ENCODE peak calls at places on chromosomes 13 and 19, in nine cellular contexts. V is HCT116; I is transverse colon; F is gastrocnemius medialis; M is esophagus squamous epithelium; L is mammary epithelial cell; T is SJSA1; P is A549; W is CD8-positive, alpha-beta T cell. X is an unnamed sample. For H3K4me1, the result is how much of the 10 kb centered on the place peaks cover.

GRCh38 chr19:48419158-48419920 is 25.9 kb downstream of the GRIN2D start:
- DNase-seq in V (no peak), I (peak), F (peak), M (no peak), L (no peak), T (no peak), P (peak), W (peak), X (no peak)

GRCh38 chr13:84563611-84564010 is 681.3 kb upstream of the SLITRK1 start:
- DNase-seq in V (no peak), I (no peak), F (no peak), M (no peak), L (no peak), T (no peak), P (no peak), W (no peak), X (no peak)

GRCh38 chr19:56917998-56918397 is 77.5 kb upstream of the PEG3 start:
- DNase-seq in V (no peak), I (no peak), F (no peak), M (no peak), L (no peak), T (no peak), P (no peak), W (no peak), X (no peak)

GRCh38 chr19:56712609-56713008 is 41.1 kb upstream of the ZNF835 start:
- DNase-seq in V (no peak), I (no peak), F (no peak), M (no peak), L (no peak), T (no peak), P (no peak), W (no peak), X (no peak)

GRCh38 chr13:77172650-77173049 is 145.7 kb upstream of the FBXL3 start:
- DNase-seq in V (no peak), I (no peak), F (no peak), M (no peak), L (no peak), T (no peak), P (no peak), W (no peak), X (no peak)

GRCh38 chr13:32316030-32316344 is 679 bp downstream of the BRCA2 start:
- DNase-seq in V (no peak), I (peak), F (no peak), M (no peak), L (no peak), T (no peak), P (no peak), W (no peak), X (no peak)

GRCh38 chr19:50964266-50964665 is 5.1 kb downstream of the KLK6 start:
- DNase-seq in V (no peak), I (no peak), F (no peak), M (no peak), L (no peak), T (no peak), P (no peak), W (no peak), X (no peak)

GRCh38 chr19:5092444-5092843 is 123.5 kb downstream of the KDM4B start:
- DNase-seq in V (no peak), I (no peak), F (no peak), M (no peak), L (no peak), T (no peak), P (no peak), W (no peak), X (no peak)

GRCh38 chr19:51354742-51355148 is 11.4 kb downstream of the ETFB start:
- DNase-seq in V (no peak), I (no peak), F (no peak), M (no peak), L (peak), T (peak), P (no peak), W (no peak), X (no peak)

GRCh38 chr19:29823581-29824330 is 12.0 kb downstream of the CCNE1 start:
- DNase-seq in V (no peak), I (no peak), F (no peak), M (no peak), L (no peak), T (no peak), P (no peak), W (no peak), X (no peak)

GRCh38 chr13:20127563-20128458 is 33.0 kb downstream of the GJA3 start:
- DNase-seq in V (no peak), I (peak), F (peak), M (no peak), L (peak), T (peak), P (peak), W (no peak), X (no peak)

GRCh38 chr13:42101821-42102580 is 53.6 kb downstream of the DGKH start:
- DNase-seq in V (no peak), I (no peak), F (no peak), M (no peak), L (no peak), T (no peak), P (no peak), W (no peak), X (no peak)

GRCh38 chr13:30978981-30979956 is 46.8 kb downstream of the TEX26 start:
- DNase-seq in V (peak), I (peak), F (no peak), M (no peak), L (no peak), T (no peak), P (peak), W (no peak), X (no peak)

GRCh38 chr19:57053401-57053800 is 66.4 kb upstream of the USP29 start:
- DNase-seq in V (no peak), I (no peak), F (no peak), M (no peak), L (no peak), T (no peak), P (no peak), W (no peak), X (no peak)

GRCh38 chr13:91468301-91468700 is 69.9 kb downstream of the GPC5 start:
- DNase-seq in V (no peak), I (no peak), F (no peak), M (no peak), L (peak), T (no peak), P (peak), W (no peak), X (no peak)

GRCh38 chr19:55382522-55383054 is 1.5 kb downstream of the TMEM238 start:
- DNase-seq in V (no peak), I (no peak), F (no peak), M (no peak), L (no peak), T (no peak), P (no peak), W (no peak), X (no peak)

GRCh38 chr13:109336730-109337129 is 449.7 kb downstream of the IRS2 start:
- DNase-seq in V (no peak), I (no peak), F (no peak), M (no peak), L (peak), T (peak), P (peak), W (no peak), X (no peak)

GRCh38 chr19:34391813-34392212 is 12.4 kb upstream of the PDCD2L start:
- DNase-seq in V (no peak), I (no peak), F (no peak), M (no peak), L (no peak), T (no peak), P (no peak), W (no peak), X (no peak)

GRCh38 chr13:45895880-45896279 is 44.3 kb upstream of the SIAH3 start:
- DNase-seq in V (no peak), I (no peak), F (no peak), M (no peak), L (no peak), T (no peak), P (no peak), W (no peak), X (no peak)

GRCh38 chr19:45474191-45474940 is 6.6 kb downstream of the FOSB start:
- DNase-seq in V (no peak), I (no peak), F (no peak), M (no peak), L (no peak), T (no peak), P (no peak), W (peak), X (no peak)

GRCh38 chr13:31264146-31264545 is 64.4 kb downstream of the B3GLCT start:
- DNase-seq in V (no peak), I (no peak), F (no peak), M (no peak), L (no peak), T (no peak), P (no peak), W (no peak), X (no peak)

GRCh38 chr19:19034204-19034624 is 811 bp downstream of the ARMC6 start:
- DNase-seq in V (peak), I (peak), F (no peak), M (no peak), L (peak), T (no peak), P (peak), W (peak), X (no peak)

GRCh38 chr13:66560991-66561390 is 669.1 kb downstream of the PCDH9 start:
- DNase-seq in V (no peak), I (no peak), F (no peak), M (no peak), L (no peak), T (no peak), P (no peak), W (no peak), X (no peak)

GRCh38 chr19:10861118-10861651 is 10.2 kb upstream of the CARM1 start:
- DNase-seq in V (peak), I (peak), F (no peak), M (no peak), L (no peak), T (no peak), P (peak), W (no peak), X (no peak)

DNA sequence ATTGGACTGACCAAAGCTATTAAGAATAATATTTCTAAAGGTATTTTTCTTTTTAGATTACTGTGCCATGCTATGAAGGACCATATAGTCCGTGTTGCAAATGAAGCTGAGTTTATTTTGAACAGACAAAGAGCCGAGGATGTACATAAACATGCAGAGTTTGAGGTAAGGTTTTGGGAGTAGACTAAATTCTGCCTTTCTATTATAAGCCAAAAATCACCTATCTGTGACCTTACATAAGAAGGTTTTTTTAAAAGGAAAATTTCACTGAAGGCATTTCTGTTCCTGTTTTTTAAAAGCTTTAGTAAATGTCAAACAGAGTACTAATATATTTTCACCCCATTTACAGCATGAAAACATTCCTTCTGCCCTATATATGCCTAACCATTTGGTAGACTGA is 127.4 kb downstream of the MAB21L1 start:
- DNase-seq in V (no peak), I (no peak), F (no peak), M (no peak), L (no peak), T (no peak), P (no peak), W (no peak), X (no peak)
- H3K4me1 ChIP-seq in V (under half), I (under half), F (under half), M (under half), L (under half), T (under half), P (under half), W (under half), X (under half)

DNA sequence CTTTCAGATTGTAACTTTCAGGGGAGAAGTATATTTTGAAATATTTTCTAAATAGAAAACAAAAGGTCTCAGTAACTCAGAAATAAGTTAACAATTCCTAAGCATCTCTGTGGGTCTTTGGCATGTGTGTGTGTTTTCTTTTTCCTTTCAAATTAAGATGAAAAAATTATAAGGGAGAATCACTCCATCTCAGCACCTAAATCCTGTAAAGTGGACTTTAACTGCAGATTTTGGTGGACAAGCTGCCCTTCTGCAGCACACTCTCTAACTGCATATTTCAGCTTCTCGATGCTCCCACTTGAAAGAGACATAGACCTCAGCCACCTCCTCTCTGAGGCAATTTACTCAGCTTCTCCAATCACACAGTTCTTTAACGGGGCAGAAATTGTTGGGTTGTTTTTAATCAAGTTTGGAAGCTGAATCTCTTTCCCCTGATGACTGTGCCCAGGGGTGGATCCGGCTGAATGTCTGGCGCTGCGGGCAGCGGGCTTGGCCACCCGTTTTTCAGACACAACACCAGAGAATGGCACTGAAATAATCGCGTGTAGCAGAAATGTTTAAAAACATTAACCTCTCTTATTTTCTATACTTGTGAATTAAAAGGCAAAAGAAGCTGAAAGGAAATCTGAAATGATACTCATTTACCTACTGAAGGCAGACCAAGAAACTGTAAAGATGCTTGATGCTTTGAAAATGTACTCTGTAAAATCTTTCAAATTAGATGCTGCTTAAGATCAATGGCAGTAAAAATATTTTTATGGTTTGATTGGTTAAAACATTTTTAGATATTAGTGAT is 12.3 kb downstream of the ZIC2 start:
- DNase-seq in V (no peak), I (no peak), F (no peak), M (no peak), L (no peak), T (peak), P (no peak), W (no peak), X (no peak)
- H3K4me1 ChIP-seq in V (under half), I (under half), F (under half), M (under half), L (under half), T (under half), P (under half), W (under half), X (under half)

GRCh38 chr19:46885411-46885810 is 24.6 kb downstream of the ARHGAP35 start:
- DNase-seq in V (no peak), I (no peak), F (no peak), M (no peak), L (no peak), T (no peak), P (no peak), W (no peak), X (no peak)
- H3K4me1 ChIP-seq in V (under half), I (under half), F (under half), M (under half), L (under half), T (under half), P (under half), W (under half), X (under half)

GRCh38 chr19:1214862-1215731 is 9.5 kb downstream of the STK11 start:
- DNase-seq in V (no peak), I (no peak), F (no peak), M (no peak), L (no peak), T (peak), P (no peak), W (no peak), X (no peak)
- H3K4me1 ChIP-seq in V (half or more), I (under half), F (half or more), M (half or more), L (under half), T (under half), P (under half), W (under half), X (half or more)

GRCh38 chr19:1151917-1152601 is 22.0 kb downstream of the SBNO2 start:
- DNase-seq in V (no peak), I (no peak), F (peak), M (no peak), L (no peak), T (no peak), P (no peak), W (no peak), X (no peak)
- H3K4me1 ChIP-seq in V (under half), I (under half), F (half or more), M (half or more), L (under half), T (under half), P (under half), W (under half), X (under half)

GRCh38 chr13:51923983-51924539 is 62.3 kb downstream of the CCDC70 start:
- DNase-seq in V (peak), I (no peak), F (no peak), M (no peak), L (no peak), T (no peak), P (peak), W (no peak), X (no peak)
- H3K4me1 ChIP-seq in V (under half), I (under half), F (under half), M (under half), L (under half), T (under half), P (under half), W (under half), X (under half)